ENCODE peak calls at places on chromosomes 6 and 20, in eight cellular contexts. One of them, this sample, is unnamed.

GRCh38 chr6:114108119-114109002 is 137.4 kb upstream of the HDAC2 start:
- DNase-seq in heart left ventricle: peak
- DNase-seq in cardiac muscle cell: peak
- DNase-seq in esophagus squamous epithelium: no peak
- DNase-seq in tibial artery: peak
- DNase-seq in CD8-positive, alpha-beta T cell: no peak
- DNase-seq in body of pancreas: peak
- DNase-seq in PC-3: peak
- DNase-seq in this sample: peak

GRCh38 chr20:32289661-32290431 is 12.4 kb downstream of the KIF3B start:
- DNase-seq in cardiac muscle cell: no peak
- DNase-seq in tibial artery: peak
- DNase-seq in CD8-positive, alpha-beta T cell: no peak
- DNase-seq in esophagus squamous epithelium: no peak
- DNase-seq in body of pancreas: peak
- DNase-seq in PC-3: no peak
- DNase-seq in heart left ventricle: no peak
- DNase-seq in this sample: no peak

GRCh38 chr6:47376930-47377329 is 67.2 kb upstream of the TNFRSF21 start:
- DNase-seq in heart left ventricle: no peak
- DNase-seq in PC-3: no peak
- DNase-seq in esophagus squamous epithelium: no peak
- DNase-seq in body of pancreas: no peak
- DNase-seq in tibial artery: no peak
- DNase-seq in cardiac muscle cell: no peak
- DNase-seq in CD8-positive, alpha-beta T cell: no peak
- DNase-seq in this sample: peak

GRCh38 chr20:5621305-5621704 is 128.9 kb upstream of the SHLD1 start:
- DNase-seq in heart left ventricle: no peak
- DNase-seq in body of pancreas: peak
- DNase-seq in tibial artery: no peak
- DNase-seq in cardiac muscle cell: peak
- DNase-seq in esophagus squamous epithelium: no peak
- DNase-seq in PC-3: no peak
- DNase-seq in CD8-positive, alpha-beta T cell: no peak
- DNase-seq in this sample: no peak

GRCh38 chr6:27650620-27651370 is 177.9 kb upstream of the ZNF184 start:
- DNase-seq in tibial artery: no peak
- DNase-seq in body of pancreas: no peak
- DNase-seq in PC-3: peak
- DNase-seq in cardiac muscle cell: peak
- DNase-seq in esophagus squamous epithelium: no peak
- DNase-seq in heart left ventricle: no peak
- DNase-seq in CD8-positive, alpha-beta T cell: no peak
- DNase-seq in this sample: peak

GRCh38 chr6:151154418-151154817 is 85.3 kb upstream of the AKAP12 start:
- DNase-seq in heart left ventricle: peak
- DNase-seq in CD8-positive, alpha-beta T cell: no peak
- DNase-seq in body of pancreas: peak
- DNase-seq in tibial artery: no peak
- DNase-seq in esophagus squamous epithelium: no peak
- DNase-seq in cardiac muscle cell: peak
- DNase-seq in PC-3: no peak
- DNase-seq in this sample: no peak

GRCh38 chr20:12594410-12595130 is 414.2 kb upstream of the SPTLC3 start:
- DNase-seq in tibial artery: no peak
- DNase-seq in cardiac muscle cell: peak
- DNase-seq in body of pancreas: no peak
- DNase-seq in PC-3: peak
- DNase-seq in esophagus squamous epithelium: no peak
- DNase-seq in heart left ventricle: no peak
- DNase-seq in CD8-positive, alpha-beta T cell: no peak
- DNase-seq in this sample: no peak

GRCh38 chr6:166258854-166259276 is 49.3 kb downstream of the PRR18 start:
- DNase-seq in esophagus squamous epithelium: no peak
- DNase-seq in cardiac muscle cell: no peak
- DNase-seq in heart left ventricle: peak
- DNase-seq in CD8-positive, alpha-beta T cell: no peak
- DNase-seq in tibial artery: no peak
- DNase-seq in body of pancreas: no peak
- DNase-seq in PC-3: peak
- DNase-seq in this sample: no peak

GRCh38 chr20:45821942-45822341 is 5.2 kb downstream of the TNNC2 start:
- DNase-seq in CD8-positive, alpha-beta T cell: no peak
- DNase-seq in PC-3: no peak
- DNase-seq in esophagus squamous epithelium: no peak
- DNase-seq in tibial artery: no peak
- DNase-seq in cardiac muscle cell: no peak
- DNase-seq in heart left ventricle: no peak
- DNase-seq in body of pancreas: no peak
- DNase-seq in this sample: no peak

GRCh38 chr6:151808331-151809241 is 1.1 kb downstream of the ESR1 start:
- DNase-seq in cardiac muscle cell: peak
- DNase-seq in heart left ventricle: no peak
- DNase-seq in tibial artery: peak
- DNase-seq in PC-3: no peak
- DNase-seq in esophagus squamous epithelium: no peak
- DNase-seq in body of pancreas: no peak
- DNase-seq in CD8-positive, alpha-beta T cell: no peak
- DNase-seq in this sample: peak

GRCh38 chr20:44750081-44750805 is 4.6 kb downstream of the KCNK15 start:
- DNase-seq in cardiac muscle cell: no peak
- DNase-seq in heart left ventricle: no peak
- DNase-seq in PC-3: no peak
- DNase-seq in CD8-positive, alpha-beta T cell: no peak
- DNase-seq in esophagus squamous epithelium: no peak
- DNase-seq in body of pancreas: peak
- DNase-seq in tibial artery: peak
- DNase-seq in this sample: no peak
- TF ChIP-seq CTCF in cardiac muscle cell: peak
- TF ChIP-seq CTCF in heart left ventricle: peak
- TF ChIP-seq CTCF in PC-3: peak
- TF ChIP-seq CTCF in CD8-positive, alpha-beta T cell: no peak
- TF ChIP-seq CTCF in esophagus squamous epithelium: no peak
- TF ChIP-seq CTCF in body of pancreas: no peak
- TF ChIP-seq CTCF in tibial artery: peak
- TF ChIP-seq CTCF in this sample: peak

DNA sequence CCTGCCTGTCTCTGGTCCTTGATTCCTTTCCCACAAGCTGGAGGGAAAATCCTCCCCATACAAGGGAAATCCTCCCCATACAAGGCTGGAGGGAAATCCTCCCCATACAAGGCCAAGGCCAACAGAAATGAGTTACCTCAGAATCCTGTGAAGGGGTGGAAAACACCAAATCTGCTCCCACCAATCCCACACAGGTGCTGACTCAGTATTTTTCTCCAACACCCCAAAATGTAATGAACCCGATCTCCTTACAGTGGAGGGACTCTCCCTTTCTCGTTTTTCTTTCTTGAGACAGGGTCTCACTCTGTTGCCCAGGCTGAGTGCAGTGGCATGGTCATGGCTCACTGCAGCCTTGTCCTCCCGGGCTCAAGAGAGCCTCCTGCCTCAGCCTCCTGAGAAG is 6.3 kb downstream of the SNHG17 start:
- DNase-seq in tibial artery: no peak
- DNase-seq in body of pancreas: no peak
- DNase-seq in esophagus squamous epithelium: no peak
- DNase-seq in PC-3: no peak
- DNase-seq in CD8-positive, alpha-beta T cell: no peak
- DNase-seq in cardiac muscle cell: no peak
- DNase-seq in heart left ventricle: no peak
- DNase-seq in this sample: no peak
- H3K27ac ChIP-seq in tibial artery: no peak
- H3K27ac ChIP-seq in body of pancreas: no peak
- H3K27ac ChIP-seq in esophagus squamous epithelium: no peak
- H3K27ac ChIP-seq in PC-3: no peak
- H3K27ac ChIP-seq in CD8-positive, alpha-beta T cell: no peak
- H3K27ac ChIP-seq in cardiac muscle cell: no peak
- H3K27ac ChIP-seq in heart left ventricle: no peak
- H3K27ac ChIP-seq in this sample: no peak

GRCh38 chr20:25398363-25399037 is 7.9 kb upstream of the ABHD12 start:
- DNase-seq in CD8-positive, alpha-beta T cell: no peak
- DNase-seq in body of pancreas: no peak
- DNase-seq in PC-3: no peak
- DNase-seq in esophagus squamous epithelium: no peak
- DNase-seq in heart left ventricle: no peak
- DNase-seq in cardiac muscle cell: no peak
- DNase-seq in tibial artery: no peak
- DNase-seq in this sample: no peak

GRCh38 chr20:25397081-25397480 is 6.4 kb upstream of the ABHD12 start:
- DNase-seq in body of pancreas: no peak
- DNase-seq in cardiac muscle cell: no peak
- DNase-seq in tibial artery: no peak
- DNase-seq in CD8-positive, alpha-beta T cell: no peak
- DNase-seq in heart left ventricle: no peak
- DNase-seq in esophagus squamous epithelium: no peak
- DNase-seq in PC-3: no peak
- DNase-seq in this sample: no peak

GRCh38 chr20:25394276-25394675 is 3.6 kb upstream of the ABHD12 start:
- DNase-seq in tibial artery: no peak
- DNase-seq in PC-3: peak
- DNase-seq in body of pancreas: no peak
- DNase-seq in esophagus squamous epithelium: no peak
- DNase-seq in heart left ventricle: no peak
- DNase-seq in CD8-positive, alpha-beta T cell: no peak
- DNase-seq in cardiac muscle cell: no peak
- DNase-seq in this sample: no peak

GRCh38 chr20:25397827-25398226 is 7.2 kb upstream of the ABHD12 start:
- DNase-seq in esophagus squamous epithelium: no peak
- DNase-seq in heart left ventricle: no peak
- DNase-seq in CD8-positive, alpha-beta T cell: no peak
- DNase-seq in PC-3: peak
- DNase-seq in tibial artery: no peak
- DNase-seq in cardiac muscle cell: no peak
- DNase-seq in body of pancreas: no peak
- DNase-seq in this sample: no peak

DNA sequence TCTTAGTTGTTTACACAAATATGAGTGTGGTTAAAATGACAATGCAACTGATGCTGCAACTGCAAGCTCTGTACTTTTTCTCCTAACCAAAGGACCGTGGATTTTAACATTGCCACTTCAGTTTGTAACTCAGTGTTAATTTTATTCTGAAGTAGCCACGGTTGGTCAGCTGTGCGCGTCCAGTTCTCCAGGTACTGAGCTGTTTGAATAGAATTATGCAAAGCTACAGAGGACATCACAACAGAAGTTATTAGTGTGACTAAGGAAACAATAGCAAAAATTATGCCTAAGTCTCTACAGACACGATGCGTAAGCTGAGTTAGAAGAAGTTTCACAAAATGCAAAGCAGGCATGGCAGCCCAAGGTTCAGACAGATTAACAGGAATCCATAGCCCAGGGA is 4.4 kb upstream of the ABHD12 start:
- DNase-seq in CD8-positive, alpha-beta T cell: no peak
- DNase-seq in cardiac muscle cell: no peak
- DNase-seq in tibial artery: no peak
- DNase-seq in body of pancreas: no peak
- DNase-seq in PC-3: no peak
- DNase-seq in heart left ventricle: no peak
- DNase-seq in esophagus squamous epithelium: no peak
- DNase-seq in this sample: no peak
- H3K4me3 ChIP-seq in CD8-positive, alpha-beta T cell: no peak
- H3K4me3 ChIP-seq in cardiac muscle cell: no peak
- H3K4me3 ChIP-seq in tibial artery: no peak
- H3K4me3 ChIP-seq in body of pancreas: no peak
- H3K4me3 ChIP-seq in PC-3: no peak
- H3K4me3 ChIP-seq in heart left ventricle: no peak
- H3K4me3 ChIP-seq in esophagus squamous epithelium: no peak
- H3K4me3 ChIP-seq in this sample: no peak

DNA sequence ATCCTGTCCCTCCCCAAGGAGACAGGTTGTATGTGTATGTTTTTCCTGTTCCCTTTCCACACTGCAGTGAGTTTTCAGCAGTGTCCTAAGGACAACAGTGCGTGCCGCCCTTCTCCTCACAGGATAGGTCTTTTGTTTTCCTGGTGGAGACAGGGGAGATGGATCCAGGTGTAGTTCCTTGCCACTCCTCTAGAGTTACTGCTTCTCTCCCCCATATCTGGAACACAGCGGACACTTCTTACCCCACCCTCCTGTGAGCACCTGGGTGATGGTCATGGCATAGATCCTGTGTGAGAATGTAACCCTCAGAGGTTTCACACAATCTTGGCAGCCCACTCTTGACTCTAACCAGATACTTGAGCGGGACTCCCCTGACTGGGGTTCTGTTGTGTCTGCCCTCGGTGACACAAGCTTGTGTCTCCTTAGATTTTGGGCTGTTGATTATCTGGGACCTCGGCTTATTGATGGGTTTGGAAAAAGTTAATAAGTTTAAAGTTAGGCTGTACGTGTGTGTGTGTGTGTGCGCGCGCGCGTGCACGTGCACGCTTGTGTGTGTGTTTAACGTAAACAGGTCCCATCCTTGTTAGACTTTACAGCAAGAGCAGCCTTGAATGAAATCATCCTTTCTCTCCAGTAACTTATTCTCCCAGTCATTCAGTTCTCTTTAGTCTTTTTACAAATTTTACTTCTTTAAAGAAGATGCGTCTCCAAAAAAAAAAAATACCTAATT is 131.3 kb upstream of the EDN1 start:
- DNase-seq in esophagus squamous epithelium: no peak
- DNase-seq in CD8-positive, alpha-beta T cell: no peak
- DNase-seq in cardiac muscle cell: no peak
- DNase-seq in tibial artery: no peak
- DNase-seq in body of pancreas: no peak
- DNase-seq in PC-3: no peak
- DNase-seq in heart left ventricle: no peak
- DNase-seq in this sample: no peak
- TF ChIP-seq CTCF in esophagus squamous epithelium: no peak
- TF ChIP-seq CTCF in CD8-positive, alpha-beta T cell: no peak
- TF ChIP-seq CTCF in cardiac muscle cell: no peak
- TF ChIP-seq CTCF in tibial artery: no peak
- TF ChIP-seq CTCF in body of pancreas: no peak
- TF ChIP-seq CTCF in PC-3: peak
- TF ChIP-seq CTCF in heart left ventricle: no peak
- TF ChIP-seq CTCF in this sample: peak

This sample was measured in WERI-Rb-1.